ENCODE peak calls at places on chromosomes 11 and 22, in ten cellular contexts. One of them, this sample, is unnamed.

GRCh38 chr11:73185680-73186293 is 32.3 kb upstream of the P2RY2 start:
- DNase-seq in RPMI8226: no peak
- DNase-seq in T-helper 2 cell: no peak
- DNase-seq in stimulated activated CD4-positive, alpha-beta T cell treated with anti-CD3 and anti-CD28 coated beads, Interleukin-15, amount 100 ng/mL, for 1 hour: no peak
- DNase-seq in NCI-H187: no peak
- DNase-seq in left ventricle myocardium inferior: no peak
- DNase-seq in CD4-positive, CD25-positive, alpha-beta regulatory T cell: no peak
- DNase-seq in fibroblast of pulmonary artery: peak
- DNase-seq in foreskin fibroblast: peak
- DNase-seq in CD8-positive, alpha-beta T cell: peak
- DNase-seq in this sample: no peak

GRCh38 chr11:118843518-118843917 is 40.2 kb upstream of the CXCR5 start:
- DNase-seq in RPMI8226: no peak
- DNase-seq in T-helper 2 cell: no peak
- DNase-seq in stimulated activated CD4-positive, alpha-beta T cell treated with anti-CD3 and anti-CD28 coated beads, Interleukin-15, amount 100 ng/mL, for 1 hour: no peak
- DNase-seq in NCI-H187: no peak
- DNase-seq in left ventricle myocardium inferior: no peak
- DNase-seq in CD4-positive, CD25-positive, alpha-beta regulatory T cell: no peak
- DNase-seq in fibroblast of pulmonary artery: no peak
- DNase-seq in foreskin fibroblast: no peak
- DNase-seq in CD8-positive, alpha-beta T cell: no peak
- DNase-seq in this sample: peak

GRCh38 chr11:131668867-131669780 is 298.7 kb downstream of the NTM start:
- DNase-seq in RPMI8226: peak
- DNase-seq in T-helper 2 cell: no peak
- DNase-seq in stimulated activated CD4-positive, alpha-beta T cell treated with anti-CD3 and anti-CD28 coated beads, Interleukin-15, amount 100 ng/mL, for 1 hour: no peak
- DNase-seq in NCI-H187: no peak
- DNase-seq in left ventricle myocardium inferior: no peak
- DNase-seq in CD4-positive, CD25-positive, alpha-beta regulatory T cell: no peak
- DNase-seq in fibroblast of pulmonary artery: peak
- DNase-seq in foreskin fibroblast: no peak
- DNase-seq in CD8-positive, alpha-beta T cell: no peak
- DNase-seq in this sample: peak

GRCh38 chr22:48840112-48840949 is 987.3 kb downstream of the BRD1 start:
- DNase-seq in RPMI8226: peak
- DNase-seq in T-helper 2 cell: no peak
- DNase-seq in stimulated activated CD4-positive, alpha-beta T cell treated with anti-CD3 and anti-CD28 coated beads, Interleukin-15, amount 100 ng/mL, for 1 hour: no peak
- DNase-seq in NCI-H187: no peak
- DNase-seq in left ventricle myocardium inferior: no peak
- DNase-seq in CD4-positive, CD25-positive, alpha-beta regulatory T cell: no peak
- DNase-seq in fibroblast of pulmonary artery: no peak
- DNase-seq in foreskin fibroblast: no peak
- DNase-seq in CD8-positive, alpha-beta T cell: no peak
- DNase-seq in this sample: no peak

GRCh38 chr11:58392741-58393140 is 13.9 kb downstream of the OR5B3 start:
- DNase-seq in RPMI8226: no peak
- DNase-seq in T-helper 2 cell: no peak
- DNase-seq in stimulated activated CD4-positive, alpha-beta T cell treated with anti-CD3 and anti-CD28 coated beads, Interleukin-15, amount 100 ng/mL, for 1 hour: no peak
- DNase-seq in NCI-H187: no peak
- DNase-seq in left ventricle myocardium inferior: no peak
- DNase-seq in CD4-positive, CD25-positive, alpha-beta regulatory T cell: no peak
- DNase-seq in fibroblast of pulmonary artery: no peak
- DNase-seq in foreskin fibroblast: no peak
- DNase-seq in CD8-positive, alpha-beta T cell: no peak
- DNase-seq in this sample: no peak

GRCh38 chr22:39800790-39801540 is 92.6 kb downstream of the ENTHD1 start:
- DNase-seq in RPMI8226: no peak
- DNase-seq in T-helper 2 cell: no peak
- DNase-seq in stimulated activated CD4-positive, alpha-beta T cell treated with anti-CD3 and anti-CD28 coated beads, Interleukin-15, amount 100 ng/mL, for 1 hour: no peak
- DNase-seq in NCI-H187: peak
- DNase-seq in left ventricle myocardium inferior: no peak
- DNase-seq in CD4-positive, CD25-positive, alpha-beta regulatory T cell: no peak
- DNase-seq in fibroblast of pulmonary artery: no peak
- DNase-seq in foreskin fibroblast: no peak
- DNase-seq in CD8-positive, alpha-beta T cell: no peak
- DNase-seq in this sample: no peak

GRCh38 chr11:128804481-128804880 is 62.6 kb downstream of the KCNJ1 start:
- DNase-seq in RPMI8226: no peak
- DNase-seq in T-helper 2 cell: no peak
- DNase-seq in stimulated activated CD4-positive, alpha-beta T cell treated with anti-CD3 and anti-CD28 coated beads, Interleukin-15, amount 100 ng/mL, for 1 hour: no peak
- DNase-seq in NCI-H187: no peak
- DNase-seq in left ventricle myocardium inferior: no peak
- DNase-seq in CD4-positive, CD25-positive, alpha-beta regulatory T cell: no peak
- DNase-seq in fibroblast of pulmonary artery: peak
- DNase-seq in foreskin fibroblast: no peak
- DNase-seq in CD8-positive, alpha-beta T cell: no peak
- DNase-seq in this sample: no peak

GRCh38 chr11:70916321-70916720 is 336.1 kb downstream of the SHANK2 start:
- DNase-seq in RPMI8226: no peak
- DNase-seq in T-helper 2 cell: no peak
- DNase-seq in stimulated activated CD4-positive, alpha-beta T cell treated with anti-CD3 and anti-CD28 coated beads, Interleukin-15, amount 100 ng/mL, for 1 hour: no peak
- DNase-seq in NCI-H187: no peak
- DNase-seq in left ventricle myocardium inferior: no peak
- DNase-seq in CD4-positive, CD25-positive, alpha-beta regulatory T cell: no peak
- DNase-seq in fibroblast of pulmonary artery: no peak
- DNase-seq in foreskin fibroblast: no peak
- DNase-seq in CD8-positive, alpha-beta T cell: no peak
- DNase-seq in this sample: no peak

GRCh38 chr22:43203471-43203981 is 16.6 kb upstream of the TTLL12 start:
- DNase-seq in RPMI8226: no peak
- DNase-seq in T-helper 2 cell: no peak
- DNase-seq in stimulated activated CD4-positive, alpha-beta T cell treated with anti-CD3 and anti-CD28 coated beads, Interleukin-15, amount 100 ng/mL, for 1 hour: no peak
- DNase-seq in NCI-H187: no peak
- DNase-seq in left ventricle myocardium inferior: no peak
- DNase-seq in CD4-positive, CD25-positive, alpha-beta regulatory T cell: no peak
- DNase-seq in fibroblast of pulmonary artery: peak
- DNase-seq in foreskin fibroblast: no peak
- DNase-seq in CD8-positive, alpha-beta T cell: no peak
- DNase-seq in this sample: no peak

GRCh38 chr11:108584973-108585372 is 8.6 kb downstream of the EXPH5 start:
- DNase-seq in RPMI8226: no peak
- DNase-seq in T-helper 2 cell: no peak
- DNase-seq in stimulated activated CD4-positive, alpha-beta T cell treated with anti-CD3 and anti-CD28 coated beads, Interleukin-15, amount 100 ng/mL, for 1 hour: no peak
- DNase-seq in NCI-H187: no peak
- DNase-seq in left ventricle myocardium inferior: no peak
- DNase-seq in CD4-positive, CD25-positive, alpha-beta regulatory T cell: no peak
- DNase-seq in fibroblast of pulmonary artery: no peak
- DNase-seq in foreskin fibroblast: no peak
- DNase-seq in CD8-positive, alpha-beta T cell: no peak
- DNase-seq in this sample: no peak

GRCh38 chr11:88363566-88364169 is 26.1 kb upstream of the CTSC start:
- DNase-seq in RPMI8226: no peak
- DNase-seq in T-helper 2 cell: no peak
- DNase-seq in stimulated activated CD4-positive, alpha-beta T cell treated with anti-CD3 and anti-CD28 coated beads, Interleukin-15, amount 100 ng/mL, for 1 hour: no peak
- DNase-seq in NCI-H187: no peak
- DNase-seq in left ventricle myocardium inferior: no peak
- DNase-seq in CD4-positive, CD25-positive, alpha-beta regulatory T cell: no peak
- DNase-seq in fibroblast of pulmonary artery: peak
- DNase-seq in foreskin fibroblast: no peak
- DNase-seq in CD8-positive, alpha-beta T cell: no peak
- DNase-seq in this sample: no peak

GRCh38 chr11:122721964-122722266 is 66.4 kb downstream of the UBASH3B start:
- DNase-seq in RPMI8226: no peak
- DNase-seq in T-helper 2 cell: no peak
- DNase-seq in stimulated activated CD4-positive, alpha-beta T cell treated with anti-CD3 and anti-CD28 coated beads, Interleukin-15, amount 100 ng/mL, for 1 hour: no peak
- DNase-seq in NCI-H187: no peak
- DNase-seq in left ventricle myocardium inferior: no peak
- DNase-seq in CD4-positive, CD25-positive, alpha-beta regulatory T cell: no peak
- DNase-seq in fibroblast of pulmonary artery: peak
- DNase-seq in foreskin fibroblast: peak
- DNase-seq in CD8-positive, alpha-beta T cell: peak
- DNase-seq in this sample: no peak